ENCODE peak calls at places on chromosomes 7 and 10, in nine cellular contexts. One of them, this sample, is unnamed.

GRCh38 chr10:124648738-124649137 is 95.4 kb downstream of the FAM53B start:
- DNase-seq in kidney glomerular epithelial cell: no peak
- DNase-seq in hepatic stellate cell: peak; percentile 94
- DNase-seq in hippocampal formation: peak; percentile 47
- DNase-seq in glomerular endothelial cell: peak; percentile 22
- DNase-seq in activated CD4-positive, alpha-beta T cell treated with anti-CD3 and anti-CD28 coated beads, Interleukin-2, amount 50 U/mL, for 48 hours: peak; percentile 59
- DNase-seq in Calu3: no peak
- DNase-seq in naive B cell: no peak
- DNase-seq in midbrain: peak; percentile 72
- DNase-seq in this sample: peak; percentile 1

GRCh38 chr10:86224354-86225097 is 142.1 kb downstream of the GRID1 start:
- DNase-seq in glomerular endothelial cell: no peak
- DNase-seq in Calu3: no peak
- DNase-seq in kidney glomerular epithelial cell: peak; percentile 80
- DNase-seq in naive B cell: no peak
- DNase-seq in midbrain: no peak
- DNase-seq in hepatic stellate cell: no peak
- DNase-seq in hippocampal formation: no peak
- DNase-seq in activated CD4-positive, alpha-beta T cell treated with anti-CD3 and anti-CD28 coated beads, Interleukin-2, amount 50 U/mL, for 48 hours: no peak
- DNase-seq in this sample: no peak

GRCh38 chr7:144786522-144786921 is 49.3 kb downstream of the TPK1 start:
- DNase-seq in hepatic stellate cell: no peak
- DNase-seq in midbrain: no peak
- DNase-seq in naive B cell: no peak
- DNase-seq in kidney glomerular epithelial cell: no peak
- DNase-seq in Calu3: no peak
- DNase-seq in activated CD4-positive, alpha-beta T cell treated with anti-CD3 and anti-CD28 coated beads, Interleukin-2, amount 50 U/mL, for 48 hours: no peak
- DNase-seq in glomerular endothelial cell: no peak
- DNase-seq in hippocampal formation: no peak
- DNase-seq in this sample: no peak

GRCh38 chr10:68516766-68517165 is 10.6 kb downstream of the SLC25A16 start:
- DNase-seq in midbrain: no peak
- DNase-seq in activated CD4-positive, alpha-beta T cell treated with anti-CD3 and anti-CD28 coated beads, Interleukin-2, amount 50 U/mL, for 48 hours: no peak
- DNase-seq in glomerular endothelial cell: no peak
- DNase-seq in hepatic stellate cell: no peak
- DNase-seq in Calu3: no peak
- DNase-seq in kidney glomerular epithelial cell: no peak
- DNase-seq in hippocampal formation: no peak
- DNase-seq in naive B cell: no peak
- DNase-seq in this sample: no peak

GRCh38 chr7:4080954-4081353 is 601.1 kb upstream of the FOXK1 start:
- DNase-seq in kidney glomerular epithelial cell: no peak
- DNase-seq in hippocampal formation: no peak
- DNase-seq in midbrain: no peak
- DNase-seq in glomerular endothelial cell: no peak
- DNase-seq in naive B cell: no peak
- DNase-seq in Calu3: no peak
- DNase-seq in activated CD4-positive, alpha-beta T cell treated with anti-CD3 and anti-CD28 coated beads, Interleukin-2, amount 50 U/mL, for 48 hours: no peak
- DNase-seq in hepatic stellate cell: no peak
- DNase-seq in this sample: no peak

GRCh38 chr7:100053201-100053600 is 3.6 kb downstream of the ZSCAN21 start:
- DNase-seq in activated CD4-positive, alpha-beta T cell treated with anti-CD3 and anti-CD28 coated beads, Interleukin-2, amount 50 U/mL, for 48 hours: no peak
- DNase-seq in hippocampal formation: peak; percentile 87
- DNase-seq in glomerular endothelial cell: peak; percentile 54
- DNase-seq in kidney glomerular epithelial cell: peak; percentile 16
- DNase-seq in midbrain: peak; percentile 88
- DNase-seq in naive B cell: peak; percentile 15
- DNase-seq in hepatic stellate cell: peak; percentile 84
- DNase-seq in Calu3: peak; percentile 40
- DNase-seq in this sample: peak; percentile 42

GRCh38 chr10:120511165-120511564 is 54.1 kb downstream of the PLPP4 start:
- DNase-seq in glomerular endothelial cell: no peak
- DNase-seq in kidney glomerular epithelial cell: peak; percentile 28
- DNase-seq in hippocampal formation: no peak
- DNase-seq in naive B cell: no peak
- DNase-seq in activated CD4-positive, alpha-beta T cell treated with anti-CD3 and anti-CD28 coated beads, Interleukin-2, amount 50 U/mL, for 48 hours: no peak
- DNase-seq in Calu3: no peak
- DNase-seq in midbrain: no peak
- DNase-seq in hepatic stellate cell: no peak
- DNase-seq in this sample: no peak

GRCh38 chr7:70037171-70037933 is 439.1 kb downstream of the AUTS2 start:
- DNase-seq in activated CD4-positive, alpha-beta T cell treated with anti-CD3 and anti-CD28 coated beads, Interleukin-2, amount 50 U/mL, for 48 hours: no peak
- DNase-seq in naive B cell: no peak
- DNase-seq in midbrain: no peak
- DNase-seq in hippocampal formation: no peak
- DNase-seq in Calu3: no peak
- DNase-seq in glomerular endothelial cell: no peak
- DNase-seq in kidney glomerular epithelial cell: no peak
- DNase-seq in hepatic stellate cell: no peak
- DNase-seq in this sample: no peak

GRCh38 chr7:64686493-64687184 is 20.7 kb downstream of the ZNF107 start:
- DNase-seq in glomerular endothelial cell: no peak
- DNase-seq in midbrain: no peak
- DNase-seq in naive B cell: peak; percentile 57
- DNase-seq in Calu3: no peak
- DNase-seq in kidney glomerular epithelial cell: no peak
- DNase-seq in hippocampal formation: no peak
- DNase-seq in hepatic stellate cell: no peak
- DNase-seq in activated CD4-positive, alpha-beta T cell treated with anti-CD3 and anti-CD28 coated beads, Interleukin-2, amount 50 U/mL, for 48 hours: no peak
- DNase-seq in this sample: no peak

GRCh38 chr7:88153378-88153777 is 66.5 kb downstream of the SRI start:
- DNase-seq in glomerular endothelial cell: no peak
- DNase-seq in hippocampal formation: no peak
- DNase-seq in hepatic stellate cell: no peak
- DNase-seq in midbrain: no peak
- DNase-seq in activated CD4-positive, alpha-beta T cell treated with anti-CD3 and anti-CD28 coated beads, Interleukin-2, amount 50 U/mL, for 48 hours: no peak
- DNase-seq in naive B cell: no peak
- DNase-seq in kidney glomerular epithelial cell: no peak
- DNase-seq in Calu3: no peak
- DNase-seq in this sample: no peak

GRCh38 chr7:117769085-117769484 is 104.2 kb downstream of the CTTNBP2 start:
- DNase-seq in glomerular endothelial cell: no peak
- DNase-seq in hippocampal formation: no peak
- DNase-seq in activated CD4-positive, alpha-beta T cell treated with anti-CD3 and anti-CD28 coated beads, Interleukin-2, amount 50 U/mL, for 48 hours: no peak
- DNase-seq in Calu3: no peak
- DNase-seq in naive B cell: no peak
- DNase-seq in midbrain: no peak
- DNase-seq in kidney glomerular epithelial cell: no peak
- DNase-seq in hepatic stellate cell: no peak
- DNase-seq in this sample: no peak

GRCh38 chr7:4073750-4074149 is 608.3 kb upstream of the FOXK1 start:
- DNase-seq in Calu3: no peak
- DNase-seq in glomerular endothelial cell: no peak
- DNase-seq in midbrain: no peak
- DNase-seq in hepatic stellate cell: no peak
- DNase-seq in naive B cell: no peak
- DNase-seq in hippocampal formation: no peak
- DNase-seq in kidney glomerular epithelial cell: no peak
- DNase-seq in activated CD4-positive, alpha-beta T cell treated with anti-CD3 and anti-CD28 coated beads, Interleukin-2, amount 50 U/mL, for 48 hours: no peak
- DNase-seq in this sample: no peak

GRCh38 chr10:6416892-6417512 is 163.1 kb downstream of the PRKCQ start:
- DNase-seq in midbrain: peak; percentile 59
- DNase-seq in hepatic stellate cell: peak; percentile 50
- DNase-seq in glomerular endothelial cell: no peak
- DNase-seq in Calu3: peak; percentile 27
- DNase-seq in naive B cell: peak; percentile 29
- DNase-seq in hippocampal formation: peak; percentile 66
- DNase-seq in activated CD4-positive, alpha-beta T cell treated with anti-CD3 and anti-CD28 coated beads, Interleukin-2, amount 50 U/mL, for 48 hours: no peak
- DNase-seq in kidney glomerular epithelial cell: peak; percentile 36
- DNase-seq in this sample: no peak

GRCh38 chr10:60732240-60733188 is 45.8 kb upstream of the CDK1 start:
- DNase-seq in hepatic stellate cell: peak; percentile 22
- DNase-seq in Calu3: peak; percentile 35
- DNase-seq in glomerular endothelial cell: no peak
- DNase-seq in hippocampal formation: no peak
- DNase-seq in activated CD4-positive, alpha-beta T cell treated with anti-CD3 and anti-CD28 coated beads, Interleukin-2, amount 50 U/mL, for 48 hours: peak; percentile 10
- DNase-seq in kidney glomerular epithelial cell: no peak
- DNase-seq in midbrain: no peak
- DNase-seq in naive B cell: peak; percentile 25
- DNase-seq in this sample: no peak

GRCh38 chr10:70053896-70054641 is 1.4 kb downstream of the MACROH2A2 start:
- DNase-seq in kidney glomerular epithelial cell: no peak
- DNase-seq in glomerular endothelial cell: no peak
- DNase-seq in activated CD4-positive, alpha-beta T cell treated with anti-CD3 and anti-CD28 coated beads, Interleukin-2, amount 50 U/mL, for 48 hours: peak; percentile 25
- DNase-seq in naive B cell: no peak
- DNase-seq in Calu3: peak; percentile 78
- DNase-seq in hippocampal formation: no peak
- DNase-seq in midbrain: no peak
- DNase-seq in hepatic stellate cell: no peak
- DNase-seq in this sample: no peak

GRCh38 chr7:70833726-70834125 is 298.2 kb upstream of the GALNT17 start:
- DNase-seq in hippocampal formation: no peak
- DNase-seq in hepatic stellate cell: no peak
- DNase-seq in glomerular endothelial cell: no peak
- DNase-seq in kidney glomerular epithelial cell: peak; percentile 74
- DNase-seq in Calu3: no peak
- DNase-seq in naive B cell: no peak
- DNase-seq in midbrain: no peak
- DNase-seq in activated CD4-positive, alpha-beta T cell treated with anti-CD3 and anti-CD28 coated beads, Interleukin-2, amount 50 U/mL, for 48 hours: no peak
- DNase-seq in this sample: no peak

GRCh38 chr7:142380064-142380463 is 122.2 kb upstream of the PRSS58 start:
- DNase-seq in activated CD4-positive, alpha-beta T cell treated with anti-CD3 and anti-CD28 coated beads, Interleukin-2, amount 50 U/mL, for 48 hours: no peak
- DNase-seq in kidney glomerular epithelial cell: no peak
- DNase-seq in Calu3: no peak
- DNase-seq in hepatic stellate cell: no peak
- DNase-seq in hippocampal formation: no peak
- DNase-seq in midbrain: no peak
- DNase-seq in naive B cell: no peak
- DNase-seq in glomerular endothelial cell: no peak
- DNase-seq in this sample: peak; percentile 92

GRCh38 chr7:29748286-29749099 is 57.8 kb upstream of the WIPF3 start:
- DNase-seq in naive B cell: no peak
- DNase-seq in activated CD4-positive, alpha-beta T cell treated with anti-CD3 and anti-CD28 coated beads, Interleukin-2, amount 50 U/mL, for 48 hours: no peak
- DNase-seq in kidney glomerular epithelial cell: peak; percentile 50
- DNase-seq in hippocampal formation: peak; percentile 80
- DNase-seq in Calu3: peak; percentile 22
- DNase-seq in hepatic stellate cell: no peak
- DNase-seq in midbrain: peak; percentile 63
- DNase-seq in glomerular endothelial cell: peak; percentile 27
- DNase-seq in this sample: no peak

This sample was measured in NCI-H524 treated with DMSO at 0.1 percent for 48 hours.